ENCODE peak calls at places on chromosomes 2 and 18, in six cellular contexts. One of them, this sample, is unnamed.

GRCh38 chr2:26495705-26496271 is 17.9 kb upstream of the OTOF start:
- DNase-seq in IMR-90: no peak
- DNase-seq in spleen: peak; percentile 32
- DNase-seq in HCT116: no peak
- DNase-seq in uterus: no peak
- DNase-seq in heart left ventricle: no peak
- DNase-seq in this sample: no peak

GRCh38 chr2:86636842-86637241 is 13.2 kb upstream of the RNF103 start:
- DNase-seq in IMR-90: no peak
- DNase-seq in spleen: no peak
- DNase-seq in HCT116: no peak
- DNase-seq in uterus: no peak
- DNase-seq in heart left ventricle: no peak
- DNase-seq in this sample: no peak

GRCh38 chr2:43038034-43038719 is 188.2 kb downstream of the ZFP36L2 start:
- DNase-seq in IMR-90: peak; percentile 35
- DNase-seq in spleen: peak; percentile 40
- DNase-seq in HCT116: no peak
- DNase-seq in uterus: peak; percentile 75
- DNase-seq in heart left ventricle: no peak
- DNase-seq in this sample: peak; percentile 62

GRCh38 chr2:71783215-71783614 is 329.9 kb downstream of the DYSF start:
- DNase-seq in IMR-90: peak; percentile 66
- DNase-seq in spleen: no peak
- DNase-seq in HCT116: no peak
- DNase-seq in uterus: no peak
- DNase-seq in heart left ventricle: no peak
- DNase-seq in this sample: no peak

GRCh38 chr18:44098551-44099098 is 582.1 kb upstream of the SETBP1 start:
- DNase-seq in IMR-90: peak; percentile 17
- DNase-seq in spleen: no peak
- DNase-seq in HCT116: no peak
- DNase-seq in uterus: peak; percentile 20
- DNase-seq in heart left ventricle: no peak
- DNase-seq in this sample: no peak

GRCh38 chr2:241981076-241981700 is 111.7 kb downstream of the RTP5 start:
- DNase-seq in IMR-90: no peak
- DNase-seq in spleen: peak; percentile 70
- DNase-seq in HCT116: no peak
- DNase-seq in uterus: no peak
- DNase-seq in heart left ventricle: no peak
- DNase-seq in this sample: no peak

GRCh38 chr2:134446431-134447091 is 192.7 kb downstream of the MGAT5 start:
- DNase-seq in IMR-90: peak; percentile 47
- DNase-seq in spleen: peak; percentile 59
- DNase-seq in HCT116: no peak
- DNase-seq in uterus: no peak
- DNase-seq in heart left ventricle: no peak
- DNase-seq in this sample: no peak

GRCh38 chr2:170984079-170984478 is 55.0 kb downstream of the GORASP2 start:
- DNase-seq in IMR-90: no peak
- DNase-seq in spleen: no peak
- DNase-seq in HCT116: no peak
- DNase-seq in uterus: no peak
- DNase-seq in heart left ventricle: no peak
- DNase-seq in this sample: no peak

DNA sequence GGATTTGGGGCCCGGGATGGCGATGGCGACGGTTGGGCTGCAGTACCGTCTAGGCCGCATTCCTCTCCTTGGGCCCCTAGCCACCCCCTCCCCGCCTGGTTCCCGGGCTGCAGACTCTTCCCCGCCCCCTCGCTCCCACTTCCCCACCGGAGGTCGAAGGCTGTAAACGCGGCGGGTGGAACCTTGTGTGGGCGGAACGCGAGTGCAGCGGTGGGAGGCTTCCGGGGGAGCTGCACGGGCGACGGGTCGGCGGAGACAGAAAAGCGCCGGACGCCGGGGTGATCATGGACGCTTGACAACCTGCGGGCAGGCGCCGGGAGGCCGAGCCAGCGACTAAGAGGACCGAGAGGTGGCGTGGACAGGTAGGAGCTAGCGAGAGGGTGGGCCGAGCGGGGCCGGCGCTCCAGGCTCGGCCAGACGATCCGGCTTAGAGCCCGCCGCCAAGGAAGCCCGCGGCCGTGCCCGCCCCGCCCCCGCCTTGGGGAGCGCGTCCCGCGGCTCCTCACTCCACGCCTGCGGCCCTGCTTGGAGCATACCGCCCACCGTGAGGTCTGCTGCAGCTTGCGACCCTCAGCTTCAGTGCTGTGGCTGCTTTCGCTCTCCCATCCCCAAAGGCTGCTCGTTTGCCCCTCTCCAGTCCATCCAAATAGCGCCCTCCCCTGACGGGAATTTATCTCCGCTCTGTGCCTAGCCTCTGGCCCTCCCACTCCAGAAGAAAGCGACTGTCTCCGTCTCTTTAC is at the start of gene COPS7B:
- DNase-seq in IMR-90: peak; percentile 72
- DNase-seq in spleen: peak; percentile 97
- DNase-seq in HCT116: peak; percentile 68
- DNase-seq in uterus: peak; percentile 72
- DNase-seq in heart left ventricle: peak; percentile 82
- DNase-seq in this sample: peak; percentile 85
- TF ChIP-seq POLR2A in IMR-90: no peak
- TF ChIP-seq POLR2A in spleen: no peak
- TF ChIP-seq POLR2A in HCT116: no peak
- TF ChIP-seq POLR2A in uterus: peak; percentile 45
- TF ChIP-seq POLR2A in heart left ventricle: no peak
- TF ChIP-seq POLR2A in this sample: no peak

DNA sequence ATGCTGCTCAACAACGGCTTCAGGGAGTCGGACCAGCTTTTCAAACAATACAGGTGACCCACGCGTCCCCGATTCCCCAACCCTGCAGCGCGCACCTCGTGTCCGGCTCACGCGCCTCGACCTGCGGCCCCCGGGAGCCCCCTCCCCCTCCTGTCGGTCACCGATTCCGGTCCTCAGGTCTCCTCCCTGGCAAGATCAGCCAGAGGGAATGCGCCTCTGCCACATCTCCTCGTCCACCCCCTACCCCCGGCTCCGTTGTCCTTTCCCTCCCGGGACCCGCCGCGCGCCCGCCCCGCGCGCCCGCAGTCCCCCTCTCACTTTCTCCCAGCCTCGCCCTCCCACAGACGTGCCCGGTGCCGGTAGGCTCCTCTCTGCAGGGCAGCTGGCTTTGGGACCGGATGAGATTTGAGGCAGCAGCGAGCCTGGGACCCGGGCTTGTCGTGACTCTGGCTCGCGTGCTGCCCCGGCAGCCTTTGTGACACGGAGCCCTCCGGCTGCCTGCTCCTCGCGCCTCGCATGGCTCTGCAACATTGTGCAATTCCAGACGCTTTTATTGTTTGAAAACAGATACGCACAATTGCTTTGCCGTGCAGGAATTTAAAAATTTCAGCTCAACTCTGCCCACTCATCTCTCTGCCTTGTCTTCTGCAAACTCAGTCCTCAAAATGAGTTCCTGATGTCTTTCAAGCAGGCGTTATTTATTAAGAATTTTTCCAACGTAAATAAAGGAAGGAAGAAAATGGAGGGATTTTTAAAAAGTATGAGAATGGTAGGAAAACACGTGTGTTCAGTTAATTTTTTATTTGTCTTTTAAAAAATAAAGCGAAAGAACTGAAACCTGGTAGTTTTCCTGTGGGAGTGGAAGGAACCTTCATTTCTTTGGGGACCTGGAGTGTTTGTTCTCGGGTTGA is 687 bp downstream of the TTC39C start:
- DNase-seq in IMR-90: peak; percentile 76
- DNase-seq in spleen: peak; percentile 89
- DNase-seq in HCT116: no peak
- DNase-seq in uterus: peak; percentile 59
- DNase-seq in heart left ventricle: peak; percentile 50
- DNase-seq in this sample: peak; percentile 49
- H3K4me1 ChIP-seq in IMR-90: peaks cover 4% of the 10 kb centered on the region
- H3K4me1 ChIP-seq in spleen: peaks cover 92% of the 10 kb centered on the region
- H3K4me1 ChIP-seq in HCT116: peaks cover 9% of the 10 kb centered on the region
- H3K4me1 ChIP-seq in uterus: no peaks in the 10 kb centered on the region
- H3K4me1 ChIP-seq in heart left ventricle: no peaks in the 10 kb centered on the region
- H3K4me1 ChIP-seq in this sample: peaks cover 4% of the 10 kb centered on the region

GRCh38 chr2:74742486-74742885 is 88.4 kb downstream of the SEMA4F start:
- DNase-seq in IMR-90: no peak
- DNase-seq in spleen: no peak
- DNase-seq in HCT116: no peak
- DNase-seq in uterus: no peak
- DNase-seq in heart left ventricle: no peak
- DNase-seq in this sample: no peak

GRCh38 chr2:74741076-74741460 is 87.0 kb downstream of the SEMA4F start:
- DNase-seq in IMR-90: no peak
- DNase-seq in spleen: no peak
- DNase-seq in HCT116: no peak
- DNase-seq in uterus: no peak
- DNase-seq in heart left ventricle: no peak
- DNase-seq in this sample: no peak

GRCh38 chr2:74740395-74741075 is 86.5 kb downstream of the SEMA4F start:
- DNase-seq in IMR-90: peak; percentile 96
- DNase-seq in spleen: no peak
- DNase-seq in HCT116: peak; percentile 95
- DNase-seq in uterus: no peak
- DNase-seq in heart left ventricle: peak; percentile 45
- DNase-seq in this sample: no peak

GRCh38 chr2:74743039-74743438 is 89.0 kb downstream of the SEMA4F start:
- DNase-seq in IMR-90: no peak
- DNase-seq in spleen: no peak
- DNase-seq in HCT116: no peak
- DNase-seq in uterus: no peak
- DNase-seq in heart left ventricle: no peak
- DNase-seq in this sample: no peak

DNA sequence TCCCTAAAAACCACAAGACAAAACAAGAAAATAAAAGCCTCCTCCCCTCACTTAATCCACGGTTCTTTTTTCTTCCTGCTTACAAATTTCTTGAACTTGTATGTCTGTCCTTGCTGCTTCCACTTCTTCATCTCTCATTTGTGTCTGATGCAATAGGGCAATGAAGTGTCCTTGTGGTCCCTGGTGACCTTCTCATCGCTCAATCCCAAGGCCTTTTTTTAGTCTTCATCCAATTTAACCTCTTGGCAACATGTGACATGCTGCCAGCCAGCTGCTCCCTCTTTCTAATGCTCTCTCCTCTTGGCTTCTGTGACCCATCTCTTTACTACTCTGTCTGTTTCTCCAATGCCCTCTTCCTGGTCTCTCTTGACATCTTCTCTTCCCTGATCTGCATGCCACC is 87.6 kb downstream of the SEMA4F start:
- DNase-seq in IMR-90: no peak
- DNase-seq in spleen: no peak
- DNase-seq in HCT116: no peak
- DNase-seq in uterus: no peak
- DNase-seq in heart left ventricle: no peak
- DNase-seq in this sample: no peak
- H3K27ac ChIP-seq in IMR-90: peak overlapping the region; percentile 46
- H3K27ac ChIP-seq in spleen: no peak overlapping the region
- H3K27ac ChIP-seq in HCT116: no peak overlapping the region
- H3K27ac ChIP-seq in uterus: no peak overlapping the region
- H3K27ac ChIP-seq in heart left ventricle: no peak overlapping the region
- H3K27ac ChIP-seq in this sample: no peak overlapping the region

GRCh38 chr2:112273349-112273748 is 2.0 kb upstream of the ZC3H6 start:
- DNase-seq in IMR-90: no peak
- DNase-seq in spleen: no peak
- DNase-seq in HCT116: no peak
- DNase-seq in uterus: no peak
- DNase-seq in heart left ventricle: no peak
- DNase-seq in this sample: no peak

GRCh38 chr2:112275314-112275886 is at the start of gene ZC3H6:
- DNase-seq in IMR-90: peak; percentile 98
- DNase-seq in spleen: peak; percentile 100
- DNase-seq in HCT116: peak; percentile 95
- DNase-seq in uterus: peak; percentile 100
- DNase-seq in heart left ventricle: peak; percentile 99
- DNase-seq in this sample: peak; percentile 100

GRCh38 chr2:112276954-112277353 is 1.6 kb downstream of the ZC3H6 start:
- DNase-seq in IMR-90: no peak
- DNase-seq in spleen: no peak
- DNase-seq in HCT116: no peak
- DNase-seq in uterus: no peak
- DNase-seq in heart left ventricle: no peak
- DNase-seq in this sample: no peak

GRCh38 chr2:112277591-112278220 is 2.3 kb downstream of the ZC3H6 start:
- DNase-seq in IMR-90: no peak
- DNase-seq in spleen: no peak
- DNase-seq in HCT116: no peak
- DNase-seq in uterus: no peak
- DNase-seq in heart left ventricle: no peak
- DNase-seq in this sample: no peak

GRCh38 chr2:112275887-112276773 is 733 bp downstream of the ZC3H6 start:
- DNase-seq in IMR-90: peak; percentile 87
- DNase-seq in spleen: peak; percentile 94
- DNase-seq in HCT116: peak; percentile 60
- DNase-seq in uterus: peak; percentile 91
- DNase-seq in heart left ventricle: peak; percentile 94
- DNase-seq in this sample: peak; percentile 94
- TF ChIP-seq POLR2A in IMR-90: peak; percentile 65
- TF ChIP-seq POLR2A in spleen: peak; percentile 65
- TF ChIP-seq POLR2A in HCT116: no peak
- TF ChIP-seq POLR2A in uterus: peak; percentile 85
- TF ChIP-seq POLR2A in heart left ventricle: peak; percentile 38
- TF ChIP-seq POLR2A in this sample: peak; percentile 48

DNA sequence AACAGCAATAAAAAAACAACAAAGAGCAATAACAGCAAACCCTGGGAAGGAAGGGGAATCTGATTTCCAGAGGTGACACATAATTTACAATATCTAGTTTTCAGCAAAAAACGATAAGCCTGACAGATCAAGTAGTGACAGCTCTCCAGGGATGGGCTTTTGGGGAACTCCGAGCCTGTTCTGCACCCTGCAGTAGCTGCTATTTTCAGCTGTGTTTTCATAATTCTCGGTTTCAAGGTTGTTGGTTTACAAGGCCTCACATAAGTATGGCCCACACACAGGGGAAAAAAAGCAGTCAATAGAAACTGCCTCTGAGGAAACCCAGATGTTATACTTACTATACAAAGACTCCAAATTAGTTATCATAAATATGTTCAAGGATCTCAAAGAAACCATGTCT is 67.7 kb upstream of the CTLA4 start:
- DNase-seq in IMR-90: no peak
- DNase-seq in spleen: no peak
- DNase-seq in HCT116: no peak
- DNase-seq in uterus: no peak
- DNase-seq in heart left ventricle: no peak
- DNase-seq in this sample: no peak
- H3K4me1 ChIP-seq in IMR-90: peaks cover 14% of the 10 kb centered on the region
- H3K4me1 ChIP-seq in spleen: peaks cover 17% of the 10 kb centered on the region
- H3K4me1 ChIP-seq in HCT116: no peaks in the 10 kb centered on the region
- H3K4me1 ChIP-seq in uterus: no peaks in the 10 kb centered on the region
- H3K4me1 ChIP-seq in heart left ventricle: no peaks in the 10 kb centered on the region
- H3K4me1 ChIP-seq in this sample: no peaks in the 10 kb centered on the region

DNA sequence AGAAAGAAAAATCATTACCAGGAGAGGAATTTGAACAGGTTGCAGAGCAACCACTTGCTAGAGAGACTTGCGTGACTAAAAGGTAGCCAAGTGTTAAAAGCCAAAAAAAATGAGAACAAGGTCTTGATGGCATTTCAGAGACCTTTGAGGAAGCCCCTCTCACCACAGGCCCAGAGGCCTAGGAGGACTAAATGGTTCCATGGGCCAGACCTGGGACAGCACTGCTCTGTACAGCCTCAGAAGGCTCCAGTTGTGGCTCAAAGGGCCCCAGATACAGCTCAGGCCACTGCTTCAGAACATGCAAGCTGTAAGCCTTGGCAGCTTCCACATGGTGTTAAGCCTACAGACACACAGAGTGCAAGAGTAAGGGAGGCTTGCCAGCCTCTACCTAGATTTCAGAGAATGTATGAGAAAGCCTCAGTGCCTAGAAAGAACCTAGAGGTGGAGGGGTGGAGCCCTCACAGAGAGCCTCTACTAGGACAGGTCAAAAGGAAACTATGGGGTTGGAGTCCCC is 15.3 kb downstream of the CNDP1 start:
- DNase-seq in IMR-90: no peak
- DNase-seq in spleen: no peak
- DNase-seq in HCT116: no peak
- DNase-seq in uterus: no peak
- DNase-seq in heart left ventricle: no peak
- DNase-seq in this sample: no peak
- H3K27ac ChIP-seq in IMR-90: no peak overlapping the region
- H3K27ac ChIP-seq in spleen: no peak overlapping the region
- H3K27ac ChIP-seq in HCT116: no peak overlapping the region
- H3K27ac ChIP-seq in uterus: no peak overlapping the region
- H3K27ac ChIP-seq in heart left ventricle: no peak overlapping the region
- H3K27ac ChIP-seq in this sample: no peak overlapping the region